ENCODE peak calls at places on chromosomes 7 and 10, in four cellular contexts. One of them, this sample, is unnamed.
A peak's percentile ranks its signal among the peaks of the same experiment; 100 is the strongest.

GRCh38 chr10:70114902-70115301 is 17.7 kb downstream of the AIFM2 start:
- DNase-seq in HL-60: no peak
- DNase-seq in K562: peak; percentile 51
- DNase-seq in GM12878: no peak
- DNase-seq in this sample: no peak

GRCh38 chr7:98287486-98287959 is 6.0 kb downstream of the BRI3 start:
- DNase-seq in HL-60: no peak
- DNase-seq in K562: peak; percentile 64
- DNase-seq in GM12878: no peak
- DNase-seq in this sample: no peak

GRCh38 chr10:102368072-102368471 is 27.4 kb upstream of the NFKB2 start:
- DNase-seq in HL-60: no peak
- DNase-seq in K562: no peak
- DNase-seq in GM12878: no peak
- DNase-seq in this sample: no peak

GRCh38 chr10:48608279-48608681 is 3.4 kb upstream of the ARHGAP22 start:
- DNase-seq in HL-60: peak; percentile 39
- DNase-seq in K562: peak; percentile 77
- DNase-seq in GM12878: peak; percentile 48
- DNase-seq in this sample: peak; percentile 67

GRCh38 chr7:149774237-149775175 is 1.1 kb upstream of the ZNF467 start:
- DNase-seq in HL-60: no peak
- DNase-seq in K562: no peak
- DNase-seq in GM12878: no peak
- DNase-seq in this sample: no peak

GRCh38 chr10:68666280-68666760 is 54.7 kb upstream of the CCAR1 start:
- DNase-seq in HL-60: no peak
- DNase-seq in K562: no peak
- DNase-seq in GM12878: no peak
- DNase-seq in this sample: no peak

GRCh38 chr10:131978366-131978765 is 3.4 kb downstream of the BNIP3 start:
- DNase-seq in HL-60: no peak
- DNase-seq in K562: no peak
- DNase-seq in GM12878: no peak
- DNase-seq in this sample: no peak

GRCh38 chr10:113947138-113948011 is 92.9 kb downstream of the NHLRC2 start:
- DNase-seq in HL-60: no peak
- DNase-seq in K562: peak; percentile 26
- DNase-seq in GM12878: no peak
- DNase-seq in this sample: no peak

GRCh38 chr7:64997927-64998391 is 7.1 kb upstream of the ZNF117 start:
- DNase-seq in HL-60: no peak
- DNase-seq in K562: no peak
- DNase-seq in GM12878: no peak
- DNase-seq in this sample: no peak

GRCh38 chr10:99115703-99116102 is 119.9 kb downstream of the HPSE2 start:
- DNase-seq in HL-60: peak; percentile 5
- DNase-seq in K562: no peak
- DNase-seq in GM12878: no peak
- DNase-seq in this sample: no peak

GRCh38 chr7:118699222-118699621 is 474.7 kb downstream of the ANKRD7 start:
- DNase-seq in HL-60: no peak
- DNase-seq in K562: no peak
- DNase-seq in GM12878: no peak
- DNase-seq in this sample: no peak

GRCh38 chr7:45143616-45144015 is 14.0 kb upstream of the RAMP3 start:
- DNase-seq in HL-60: no peak
- DNase-seq in K562: no peak
- DNase-seq in GM12878: no peak
- DNase-seq in this sample: no peak

GRCh38 chr10:16768702-16769101 is 48.5 kb downstream of the RSU1 start:
- DNase-seq in HL-60: no peak
- DNase-seq in K562: no peak
- DNase-seq in GM12878: no peak
- DNase-seq in this sample: no peak

GRCh38 chr10:16770141-16770540 is 47.1 kb downstream of the RSU1 start:
- DNase-seq in HL-60: no peak
- DNase-seq in K562: no peak
- DNase-seq in GM12878: no peak
- DNase-seq in this sample: no peak

GRCh38 chr10:16761300-16761699 is 55.9 kb downstream of the RSU1 start:
- DNase-seq in HL-60: no peak
- DNase-seq in K562: no peak
- DNase-seq in GM12878: no peak
- DNase-seq in this sample: no peak

GRCh38 chr10:16770646-16771045 is 46.6 kb downstream of the RSU1 start:
- DNase-seq in HL-60: no peak
- DNase-seq in K562: no peak
- DNase-seq in GM12878: no peak
- DNase-seq in this sample: no peak

GRCh38 chr10:16765532-16766365 is 51.5 kb downstream of the RSU1 start:
- DNase-seq in HL-60: no peak
- DNase-seq in K562: peak; percentile 30
- DNase-seq in GM12878: no peak
- DNase-seq in this sample: no peak
- TF ChIP-seq SPI1 in HL-60: no peak
- TF ChIP-seq SPI1 in K562: no peak
- TF ChIP-seq SPI1 in GM12878: no peak
- TF ChIP-seq SPI1 in this sample: no peak

GRCh38 chr7:47782022-47782421 is 166.2 kb downstream of the PKD1L1 start:
- DNase-seq in HL-60: no peak
- DNase-seq in K562: no peak
- DNase-seq in GM12878: no peak
- DNase-seq in this sample: no peak

GRCh38 chr7:47777531-47778152 is 170.6 kb downstream of the PKD1L1 start:
- DNase-seq in HL-60: no peak
- DNase-seq in K562: no peak
- DNase-seq in GM12878: no peak
- DNase-seq in this sample: no peak

GRCh38 chr7:47778153-47778661 is 170.1 kb downstream of the PKD1L1 start:
- DNase-seq in HL-60: no peak
- DNase-seq in K562: no peak
- DNase-seq in GM12878: no peak
- DNase-seq in this sample: no peak

GRCh38 chr7:47780555-47780954 is 167.7 kb downstream of the PKD1L1 start:
- DNase-seq in HL-60: no peak
- DNase-seq in K562: no peak
- DNase-seq in GM12878: no peak
- DNase-seq in this sample: no peak

GRCh38 chr7:47779341-47779771 is 168.9 kb downstream of the PKD1L1 start:
- DNase-seq in HL-60: no peak
- DNase-seq in K562: no peak
- DNase-seq in GM12878: no peak
- DNase-seq in this sample: no peak
- TF ChIP-seq SPI1 in HL-60: no peak
- TF ChIP-seq SPI1 in K562: no peak
- TF ChIP-seq SPI1 in GM12878: no peak
- TF ChIP-seq SPI1 in this sample: no peak

GRCh38 chr7:21367537-21367936 is 60.3 kb upstream of the SP4 start:
- DNase-seq in HL-60: no peak
- DNase-seq in K562: no peak
- DNase-seq in GM12878: no peak
- DNase-seq in this sample: no peak

GRCh38 chr7:21367081-21367480 is 60.8 kb upstream of the SP4 start:
- DNase-seq in HL-60: no peak
- DNase-seq in K562: no peak
- DNase-seq in GM12878: no peak
- DNase-seq in this sample: no peak

GRCh38 chr7:21364838-21365267 is 63.0 kb upstream of the SP4 start:
- DNase-seq in HL-60: no peak
- DNase-seq in K562: no peak
- DNase-seq in GM12878: no peak
- DNase-seq in this sample: no peak

GRCh38 chr7:21368317-21368716 is 59.6 kb upstream of the SP4 start:
- DNase-seq in HL-60: no peak
- DNase-seq in K562: no peak
- DNase-seq in GM12878: no peak
- DNase-seq in this sample: no peak

GRCh38 chr7:21365866-21366624 is 61.8 kb upstream of the SP4 start:
- DNase-seq in HL-60: no peak
- DNase-seq in K562: no peak
- DNase-seq in GM12878: no peak
- DNase-seq in this sample: no peak
- TF ChIP-seq SPI1 in HL-60: no peak
- TF ChIP-seq SPI1 in K562: no peak
- TF ChIP-seq SPI1 in GM12878: no peak
- TF ChIP-seq SPI1 in this sample: no peak

GRCh38 chr10:106577266-106577665 is 587.2 kb downstream of the SORCS1 start:
- DNase-seq in HL-60: no peak
- DNase-seq in K562: no peak
- DNase-seq in GM12878: no peak
- DNase-seq in this sample: no peak
- TF ChIP-seq SPI1 in HL-60: no peak
- TF ChIP-seq SPI1 in K562: no peak
- TF ChIP-seq SPI1 in GM12878: no peak
- TF ChIP-seq SPI1 in this sample: no peak

GRCh38 chr7:131501930-131502685 is 54.3 kb downstream of the PODXL start:
- DNase-seq in HL-60: no peak
- DNase-seq in K562: no peak
- DNase-seq in GM12878: no peak
- DNase-seq in this sample: no peak

GRCh38 chr7:131500357-131500756 is 56.1 kb downstream of the PODXL start:
- DNase-seq in HL-60: no peak
- DNase-seq in K562: no peak
- DNase-seq in GM12878: no peak
- DNase-seq in this sample: no peak

GRCh38 chr7:131499801-131500200 is 56.6 kb downstream of the PODXL start:
- DNase-seq in HL-60: no peak
- DNase-seq in K562: no peak
- DNase-seq in GM12878: no peak
- DNase-seq in this sample: no peak

GRCh38 chr7:131502810-131503545 is 53.5 kb downstream of the PODXL start:
- DNase-seq in HL-60: no peak
- DNase-seq in K562: peak; percentile 28
- DNase-seq in GM12878: no peak
- DNase-seq in this sample: no peak

GRCh38 chr7:131501422-131501821 is 55.0 kb downstream of the PODXL start:
- DNase-seq in HL-60: no peak
- DNase-seq in K562: no peak
- DNase-seq in GM12878: no peak
- DNase-seq in this sample: no peak
- TF ChIP-seq SPI1 in HL-60: no peak
- TF ChIP-seq SPI1 in K562: no peak
- TF ChIP-seq SPI1 in GM12878: no peak
- TF ChIP-seq SPI1 in this sample: no peak

GRCh38 chr7:102451371-102452054 is 13.2 kb downstream of the ALKBH4 start:
- DNase-seq in HL-60: no peak
- DNase-seq in K562: peak; percentile 85
- DNase-seq in GM12878: no peak
- DNase-seq in this sample: no peak
- TF ChIP-seq SPI1 in HL-60: no peak
- TF ChIP-seq SPI1 in K562: no peak
- TF ChIP-seq SPI1 in GM12878: no peak
- TF ChIP-seq SPI1 in this sample: no peak

GRCh38 chr7:103031781-103032180 is 42.8 kb downstream of the FBXL13 start:
- DNase-seq in HL-60: no peak
- DNase-seq in K562: no peak
- DNase-seq in GM12878: no peak
- DNase-seq in this sample: no peak
- TF ChIP-seq SPI1 in HL-60: no peak
- TF ChIP-seq SPI1 in K562: no peak
- TF ChIP-seq SPI1 in GM12878: no peak
- TF ChIP-seq SPI1 in this sample: no peak

This sample was measured in GM12891.